ENCODE peak calls at places on chromosomes 4 and X, in six cellular contexts. M, T, O, R, D and P are unnamed samples.

GRCh38 chrX:100591256-100592051 is 6.7 kb downstream of the TNMD start:
- DNase-seq in M (no peak), T (no peak), O (no peak), R (no peak), D (no peak), P (peak)

GRCh38 chr4:27684501-27685077 is 823.9 kb downstream of the STIM2 start:
- DNase-seq in M (peak), T (peak), O (no peak), R (peak), D (peak), P (peak)

GRCh38 chr4:97016186-97016945 is 1126.9 kb downstream of the STPG2 start:
- DNase-seq in M (no peak), T (no peak), O (no peak), R (no peak), D (no peak), P (no peak)

GRCh38 chr4:188008377-188008776 is 12.8 kb downstream of the ZFP42 start:
- DNase-seq in M (peak), T (no peak), O (peak), R (peak), D (no peak), P (no peak)

GRCh38 chr4:137124278-137124932 is 407.9 kb downstream of the PCDH18 start:
- DNase-seq in M (peak), T (no peak), O (peak), R (peak), D (no peak), P (no peak)

GRCh38 chrX:26783512-26784225 is 567.7 kb downstream of the MAGEB5 start:
- DNase-seq in M (peak), T (no peak), O (no peak), R (no peak), D (no peak), P (no peak)

GRCh38 chrX:42102586-42103282 is 179.4 kb upstream of the CASK start:
- DNase-seq in M (peak), T (no peak), O (no peak), R (no peak), D (no peak), P (no peak)

GRCh38 chrX:40248822-40249221 is 151.1 kb upstream of the BCOR start:
- DNase-seq in M (no peak), T (no peak), O (no peak), R (no peak), D (no peak), P (no peak)

GRCh38 chrX:100217547-100217946 is 192.5 kb downstream of the PCDH19 start:
- DNase-seq in M (no peak), T (no peak), O (no peak), R (no peak), D (no peak), P (no peak)

GRCh38 chr4:142463195-142463594 is 382.9 kb downstream of the INPP4B start:
- DNase-seq in M (no peak), T (no peak), O (no peak), R (no peak), D (no peak), P (no peak)

GRCh38 chr4:792729-793108 is 33.2 kb downstream of the CPLX1 start:
- DNase-seq in M (no peak), T (no peak), O (no peak), R (peak), D (no peak), P (no peak)

GRCh38 chr4:43776371-43776770 is 672.2 kb downstream of the KCTD8 start:
- DNase-seq in M (no peak), T (no peak), O (no peak), R (no peak), D (no peak), P (no peak)

GRCh38 chr4:71195932-71196331 is 142.9 kb upstream of the SLC4A4 start:
- DNase-seq in M (peak), T (no peak), O (peak), R (no peak), D (no peak), P (peak)

GRCh38 chr4:141642068-141642467 is 5.7 kb downstream of the IL15 start:
- DNase-seq in M (no peak), T (no peak), O (no peak), R (no peak), D (no peak), P (no peak)

GRCh38 chr4:4585012-4585670 is 43.3 kb upstream of the STX18 start:
- DNase-seq in M (peak), T (no peak), O (peak), R (no peak), D (no peak), P (no peak)

GRCh38 chr4:2914220-2915126 is 48.7 kb downstream of the NOP14 start:
- DNase-seq in M (no peak), T (no peak), O (no peak), R (no peak), D (no peak), P (no peak)

GRCh38 chrX:13131511-13132137 is 87.2 kb upstream of the FAM9C start:
- DNase-seq in M (peak), T (no peak), O (no peak), R (no peak), D (no peak), P (no peak)

GRCh38 chr4:95761871-95762270 is 78.0 kb upstream of the PDHA2 start:
- DNase-seq in M (no peak), T (no peak), O (no peak), R (no peak), D (no peak), P (no peak)

GRCh38 chr4:91611786-91612185 is 692.0 kb upstream of the GRID2 start:
- DNase-seq in M (no peak), T (no peak), O (no peak), R (no peak), D (no peak), P (no peak)

GRCh38 chr4:88792268-88792781 is 94.7 kb upstream of the NAP1L5 start:
- DNase-seq in M (peak), T (no peak), O (peak), R (no peak), D (no peak), P (no peak)

GRCh38 chr4:34108456-34108855 is 2135.9 kb downstream of the ARAP2 start:
- DNase-seq in M (peak), T (no peak), O (peak), R (peak), D (no peak), P (no peak)

GRCh38 chr4:85681194-85681803 is 206.3 kb downstream of the ARHGAP24 start:
- DNase-seq in M (peak), T (peak), O (peak), R (peak), D (no peak), P (peak)